ENCODE peak calls at places on chromosomes 2 and 18, in five cellular contexts. One of them, this sample, is unnamed.

GRCh38 chr2:422676-423435 is 135.0 kb upstream of the ALKAL2 start:
- DNase-seq in NAMALWA: no peak
- DNase-seq in T-helper 9 cell: no peak
- DNase-seq in stimulated activated CD4-positive, alpha-beta T cell treated with anti-CD3 and anti-CD28 coated beads, Interleukin-2, amount 100 ng/mL, for 48 hours: no peak
- DNase-seq in Karpas-422: no peak
- DNase-seq in this sample: no peak

GRCh38 chr2:54520687-54521086 is 64.6 kb downstream of the SPTBN1 start:
- DNase-seq in T-helper 9 cell: no peak
- DNase-seq in NAMALWA: no peak
- DNase-seq in stimulated activated CD4-positive, alpha-beta T cell treated with anti-CD3 and anti-CD28 coated beads, Interleukin-2, amount 100 ng/mL, for 48 hours: no peak
- DNase-seq in Karpas-422: no peak
- DNase-seq in this sample: peak

GRCh38 chr2:15727396-15728246 is 136.0 kb downstream of the DDX1 start:
- DNase-seq in Karpas-422: no peak
- DNase-seq in T-helper 9 cell: no peak
- DNase-seq in stimulated activated CD4-positive, alpha-beta T cell treated with anti-CD3 and anti-CD28 coated beads, Interleukin-2, amount 100 ng/mL, for 48 hours: no peak
- DNase-seq in NAMALWA: no peak
- DNase-seq in this sample: no peak

GRCh38 chr2:196427996-196428634 is 211.4 kb upstream of the CCDC150 start:
- DNase-seq in Karpas-422: peak
- DNase-seq in NAMALWA: peak
- DNase-seq in T-helper 9 cell: no peak
- DNase-seq in stimulated activated CD4-positive, alpha-beta T cell treated with anti-CD3 and anti-CD28 coated beads, Interleukin-2, amount 100 ng/mL, for 48 hours: no peak
- DNase-seq in this sample: no peak

GRCh38 chr2:54042341-54042740 is 71.5 kb upstream of the PSME4 start:
- DNase-seq in Karpas-422: peak
- DNase-seq in T-helper 9 cell: no peak
- DNase-seq in stimulated activated CD4-positive, alpha-beta T cell treated with anti-CD3 and anti-CD28 coated beads, Interleukin-2, amount 100 ng/mL, for 48 hours: no peak
- DNase-seq in NAMALWA: no peak
- DNase-seq in this sample: peak

GRCh38 chr18:48940854-48941531 is 9.8 kb downstream of the SMAD7 start:
- DNase-seq in NAMALWA: peak
- DNase-seq in T-helper 9 cell: peak
- DNase-seq in stimulated activated CD4-positive, alpha-beta T cell treated with anti-CD3 and anti-CD28 coated beads, Interleukin-2, amount 100 ng/mL, for 48 hours: peak
- DNase-seq in Karpas-422: no peak
- DNase-seq in this sample: no peak

GRCh38 chr2:241314181-241314932 is 1.1 kb downstream of the HDLBP start:
- DNase-seq in Karpas-422: peak
- DNase-seq in T-helper 9 cell: no peak
- DNase-seq in stimulated activated CD4-positive, alpha-beta T cell treated with anti-CD3 and anti-CD28 coated beads, Interleukin-2, amount 100 ng/mL, for 48 hours: no peak
- DNase-seq in NAMALWA: no peak
- DNase-seq in this sample: peak

GRCh38 chr2:129482626-129483025 is 496.8 kb upstream of the RAB6C start:
- DNase-seq in Karpas-422: no peak
- DNase-seq in stimulated activated CD4-positive, alpha-beta T cell treated with anti-CD3 and anti-CD28 coated beads, Interleukin-2, amount 100 ng/mL, for 48 hours: no peak
- DNase-seq in NAMALWA: no peak
- DNase-seq in T-helper 9 cell: no peak
- DNase-seq in this sample: no peak

GRCh38 chr2:238105506-238106338 is 5.6 kb downstream of the ESPNL start:
- DNase-seq in stimulated activated CD4-positive, alpha-beta T cell treated with anti-CD3 and anti-CD28 coated beads, Interleukin-2, amount 100 ng/mL, for 48 hours: no peak
- DNase-seq in Karpas-422: no peak
- DNase-seq in NAMALWA: no peak
- DNase-seq in T-helper 9 cell: no peak
- DNase-seq in this sample: no peak

GRCh38 chr2:48531141-48531648 is 1.2 kb downstream of the STON1 start:
- DNase-seq in T-helper 9 cell: no peak
- DNase-seq in Karpas-422: no peak
- DNase-seq in NAMALWA: no peak
- DNase-seq in stimulated activated CD4-positive, alpha-beta T cell treated with anti-CD3 and anti-CD28 coated beads, Interleukin-2, amount 100 ng/mL, for 48 hours: no peak
- DNase-seq in this sample: peak

GRCh38 chr18:55763298-55763697 is 175.3 kb upstream of the TCF4 start:
- DNase-seq in NAMALWA: no peak
- DNase-seq in T-helper 9 cell: no peak
- DNase-seq in stimulated activated CD4-positive, alpha-beta T cell treated with anti-CD3 and anti-CD28 coated beads, Interleukin-2, amount 100 ng/mL, for 48 hours: no peak
- DNase-seq in Karpas-422: no peak
- DNase-seq in this sample: peak